ENCODE peak calls at places on chromosome 7, in five cellular contexts. One of them, this sample, is unnamed.

GRCh38 chr7:17236603-17237002 is 61.8 kb upstream of the AHR start:
- DNase-seq in Karpas-422: no peak
- DNase-seq in IMR-90: peak; percentile 32
- DNase-seq in breast epithelium: no peak
- DNase-seq in pancreas: no peak
- DNase-seq in this sample: no peak

GRCh38 chr7:128858380-128859231 is 4.0 kb upstream of the ATP6V1F start:
- DNase-seq in Karpas-422: no peak
- DNase-seq in IMR-90: no peak
- DNase-seq in breast epithelium: no peak
- DNase-seq in pancreas: no peak
- DNase-seq in this sample: no peak

GRCh38 chr7:41916450-41916927 is 213.6 kb upstream of the INHBA start:
- DNase-seq in Karpas-422: no peak
- DNase-seq in IMR-90: peak; percentile 99
- DNase-seq in breast epithelium: no peak
- DNase-seq in pancreas: no peak
- DNase-seq in this sample: no peak

GRCh38 chr7:45217358-45217757 is 59.8 kb downstream of the RAMP3 start:
- DNase-seq in Karpas-422: no peak
- DNase-seq in IMR-90: no peak
- DNase-seq in breast epithelium: no peak
- DNase-seq in pancreas: no peak
- DNase-seq in this sample: no peak

GRCh38 chr7:153297141-153297540 is 537.6 kb downstream of the ACTR3B start:
- DNase-seq in Karpas-422: no peak
- DNase-seq in IMR-90: no peak
- DNase-seq in breast epithelium: no peak
- DNase-seq in pancreas: no peak
- DNase-seq in this sample: no peak

GRCh38 chr7:97819161-97819560 is 53.0 kb downstream of the ASNS start:
- DNase-seq in Karpas-422: no peak
- DNase-seq in IMR-90: no peak
- DNase-seq in breast epithelium: no peak
- DNase-seq in pancreas: no peak
- DNase-seq in this sample: no peak

GRCh38 chr7:31688990-31689389 is 2.0 kb downstream of the PPP1R17 start:
- DNase-seq in Karpas-422: no peak
- DNase-seq in IMR-90: no peak
- DNase-seq in breast epithelium: no peak
- DNase-seq in pancreas: no peak
- DNase-seq in this sample: no peak

GRCh38 chr7:25238056-25238745 is 9.9 kb upstream of the NPVF start:
- DNase-seq in Karpas-422: no peak
- DNase-seq in IMR-90: no peak
- DNase-seq in breast epithelium: no peak
- DNase-seq in pancreas: no peak
- DNase-seq in this sample: no peak

GRCh38 chr7:143882611-143883078 is 19.3 kb downstream of the TCAF1 start:
- DNase-seq in Karpas-422: no peak
- DNase-seq in IMR-90: peak; percentile 56
- DNase-seq in breast epithelium: peak; percentile 65
- DNase-seq in pancreas: peak; percentile 67
- DNase-seq in this sample: no peak

GRCh38 chr7:138625849-138626230 is 75.3 kb downstream of the SVOPL start:
- DNase-seq in Karpas-422: no peak
- DNase-seq in IMR-90: no peak
- DNase-seq in breast epithelium: no peak
- DNase-seq in pancreas: no peak
- DNase-seq in this sample: peak; percentile 34

GRCh38 chr7:79425665-79426064 is 27.8 kb downstream of the MAGI2 start:
- DNase-seq in Karpas-422: no peak
- DNase-seq in IMR-90: no peak
- DNase-seq in breast epithelium: no peak
- DNase-seq in pancreas: no peak
- DNase-seq in this sample: no peak

GRCh38 chr7:155298288-155298833 is 683 bp downstream of the INSIG1 start:
- DNase-seq in Karpas-422: no peak
- DNase-seq in IMR-90: no peak
- DNase-seq in breast epithelium: no peak
- DNase-seq in pancreas: no peak
- DNase-seq in this sample: peak; percentile 13

GRCh38 chr7:152366662-152367061 is 69.1 kb downstream of the KMT2C start:
- DNase-seq in Karpas-422: no peak
- DNase-seq in IMR-90: no peak
- DNase-seq in breast epithelium: no peak
- DNase-seq in pancreas: peak; percentile 59
- DNase-seq in this sample: no peak

GRCh38 chr7:83821866-83822265 is 172.9 kb upstream of the SEMA3E start:
- DNase-seq in Karpas-422: no peak
- DNase-seq in IMR-90: no peak
- DNase-seq in breast epithelium: no peak
- DNase-seq in pancreas: no peak
- DNase-seq in this sample: no peak

GRCh38 chr7:99106411-99106810 is 37.5 kb downstream of the SMURF1 start:
- DNase-seq in Karpas-422: no peak
- DNase-seq in IMR-90: no peak
- DNase-seq in breast epithelium: no peak
- DNase-seq in pancreas: no peak
- DNase-seq in this sample: no peak

GRCh38 chr7:36021917-36022550 is 131.0 kb upstream of the EEPD1 start:
- DNase-seq in Karpas-422: no peak
- DNase-seq in IMR-90: no peak
- DNase-seq in breast epithelium: no peak
- DNase-seq in pancreas: no peak
- DNase-seq in this sample: no peak

GRCh38 chr7:151822541-151823181 is 54.3 kb downstream of the PRKAG2 start:
- DNase-seq in Karpas-422: no peak
- DNase-seq in IMR-90: no peak
- DNase-seq in breast epithelium: no peak
- DNase-seq in pancreas: peak; percentile 65
- DNase-seq in this sample: no peak

GRCh38 chr7:137771679-137772078 is 75.1 kb downstream of the DGKI start:
- DNase-seq in Karpas-422: no peak
- DNase-seq in IMR-90: peak; percentile 87
- DNase-seq in breast epithelium: no peak
- DNase-seq in pancreas: no peak
- DNase-seq in this sample: no peak

GRCh38 chr7:30117886-30118285 is 16.9 kb upstream of the MTURN start:
- DNase-seq in Karpas-422: no peak
- DNase-seq in IMR-90: no peak
- DNase-seq in breast epithelium: no peak
- DNase-seq in pancreas: no peak
- DNase-seq in this sample: no peak

GRCh38 chr7:66178258-66178657 is 26.9 kb upstream of the TPST1 start:
- DNase-seq in Karpas-422: no peak
- DNase-seq in IMR-90: no peak
- DNase-seq in breast epithelium: no peak
- DNase-seq in pancreas: no peak
- DNase-seq in this sample: no peak

GRCh38 chr7:45684910-45685618 is 110.9 kb downstream of the ADCY1 start:
- DNase-seq in Karpas-422: no peak
- DNase-seq in IMR-90: no peak
- DNase-seq in breast epithelium: peak; percentile 28
- DNase-seq in pancreas: peak; percentile 44
- DNase-seq in this sample: no peak

GRCh38 chr7:142880886-142881505 is 4.5 kb downstream of the TRPV6 start:
- DNase-seq in Karpas-422: peak; percentile 81
- DNase-seq in IMR-90: peak; percentile 1
- DNase-seq in breast epithelium: no peak
- DNase-seq in pancreas: peak; percentile 51
- DNase-seq in this sample: peak; percentile 29

GRCh38 chr7:22597845-22598244 is 97.9 kb upstream of the STEAP1B start:
- DNase-seq in Karpas-422: no peak
- DNase-seq in IMR-90: peak; percentile 90
- DNase-seq in breast epithelium: no peak
- DNase-seq in pancreas: no peak
- DNase-seq in this sample: no peak

GRCh38 chr7:8035190-8035589 is 66.6 kb downstream of the GLCCI1 start:
- DNase-seq in Karpas-422: no peak
- DNase-seq in IMR-90: no peak
- DNase-seq in breast epithelium: no peak
- DNase-seq in pancreas: no peak
- DNase-seq in this sample: no peak

GRCh38 chr7:91050677-91051076 is 213.6 kb upstream of the FZD1 start:
- DNase-seq in Karpas-422: no peak
- DNase-seq in IMR-90: no peak
- DNase-seq in breast epithelium: no peak
- DNase-seq in pancreas: no peak
- DNase-seq in this sample: no peak

GRCh38 chr7:21538936-21539335 is 3.9 kb upstream of the DNAH11 start:
- DNase-seq in Karpas-422: no peak
- DNase-seq in IMR-90: no peak
- DNase-seq in breast epithelium: no peak
- DNase-seq in pancreas: no peak
- DNase-seq in this sample: no peak

GRCh38 chr7:44386139-44386913 is 60.9 kb upstream of the CAMK2B start:
- DNase-seq in Karpas-422: no peak
- DNase-seq in IMR-90: peak; percentile 24
- DNase-seq in breast epithelium: no peak
- DNase-seq in pancreas: no peak
- DNase-seq in this sample: no peak

GRCh38 chr7:46024263-46024916 is 103.3 kb upstream of the IGFBP3 start:
- DNase-seq in Karpas-422: no peak
- DNase-seq in IMR-90: no peak
- DNase-seq in breast epithelium: no peak
- DNase-seq in pancreas: no peak
- DNase-seq in this sample: no peak

GRCh38 chr7:122552769-122553168 is 146.1 kb downstream of the RNF133 start:
- DNase-seq in Karpas-422: no peak
- DNase-seq in IMR-90: no peak
- DNase-seq in breast epithelium: no peak
- DNase-seq in pancreas: no peak
- DNase-seq in this sample: no peak

GRCh38 chr7:2953099-2953498 is 90.6 kb downstream of the CARD11 start:
- DNase-seq in Karpas-422: no peak
- DNase-seq in IMR-90: no peak
- DNase-seq in breast epithelium: no peak
- DNase-seq in pancreas: no peak
- DNase-seq in this sample: no peak

DNA sequence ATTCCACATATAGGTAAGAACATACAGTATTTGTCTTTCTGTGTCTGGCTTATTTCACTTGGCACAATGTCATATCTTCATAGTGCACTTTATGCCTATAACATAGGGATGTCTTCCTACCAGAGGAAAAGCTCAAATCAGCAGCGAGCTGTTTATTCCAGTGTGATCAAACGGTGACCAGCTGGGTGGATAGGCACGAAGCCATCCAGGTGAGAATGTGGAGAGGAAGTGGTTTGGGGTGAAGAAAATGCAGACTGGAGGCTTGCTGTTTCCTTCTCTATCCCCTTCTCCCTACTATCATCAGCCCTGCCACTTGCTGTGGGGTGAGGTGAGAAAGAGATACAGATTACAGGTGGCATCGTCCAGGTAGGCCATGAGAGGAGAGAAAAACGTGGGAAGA is 52.4 kb downstream of the CHCHD3 start:
- DNase-seq in Karpas-422: no peak
- DNase-seq in IMR-90: no peak
- DNase-seq in breast epithelium: no peak
- DNase-seq in pancreas: no peak
- DNase-seq in this sample: no peak
- H3K4me3 ChIP-seq in Karpas-422: no peak overlapping the region
- H3K4me3 ChIP-seq in IMR-90: no peak overlapping the region
- H3K4me3 ChIP-seq in breast epithelium: no peak overlapping the region
- H3K4me3 ChIP-seq in pancreas: no peak overlapping the region
- H3K4me3 ChIP-seq in this sample: no peak overlapping the region

DNA sequence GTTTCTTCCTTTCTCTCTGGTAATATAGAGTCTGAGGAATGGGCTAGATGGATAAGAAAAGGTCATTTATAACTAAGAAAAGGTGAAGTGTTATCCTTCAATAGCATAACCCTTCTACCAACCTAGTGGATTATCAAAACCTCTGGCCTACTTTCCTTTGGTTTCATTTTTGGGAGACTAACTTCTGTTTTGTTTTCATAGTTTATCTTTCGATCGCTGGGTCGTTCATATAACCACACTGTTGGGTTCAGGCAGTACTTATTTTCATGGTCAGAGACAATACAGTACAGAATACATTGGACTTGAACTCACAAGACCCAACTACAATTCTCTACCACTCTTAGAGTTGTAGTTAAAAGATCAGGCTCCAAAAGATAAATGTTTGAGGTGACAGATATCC is 86.5 kb downstream of the UBE2H start:
- DNase-seq in Karpas-422: no peak
- DNase-seq in IMR-90: no peak
- DNase-seq in breast epithelium: no peak
- DNase-seq in pancreas: no peak
- DNase-seq in this sample: no peak
- H3K4me1 ChIP-seq in Karpas-422: peaks cover 39% of the 10 kb centered on the region
- H3K4me1 ChIP-seq in IMR-90: peaks cover 25% of the 10 kb centered on the region
- H3K4me1 ChIP-seq in breast epithelium: peaks cover 5% of the 10 kb centered on the region
- H3K4me1 ChIP-seq in pancreas: peaks cover 55% of the 10 kb centered on the region
- H3K4me1 ChIP-seq in this sample: peaks cover 27% of the 10 kb centered on the region

DNA sequence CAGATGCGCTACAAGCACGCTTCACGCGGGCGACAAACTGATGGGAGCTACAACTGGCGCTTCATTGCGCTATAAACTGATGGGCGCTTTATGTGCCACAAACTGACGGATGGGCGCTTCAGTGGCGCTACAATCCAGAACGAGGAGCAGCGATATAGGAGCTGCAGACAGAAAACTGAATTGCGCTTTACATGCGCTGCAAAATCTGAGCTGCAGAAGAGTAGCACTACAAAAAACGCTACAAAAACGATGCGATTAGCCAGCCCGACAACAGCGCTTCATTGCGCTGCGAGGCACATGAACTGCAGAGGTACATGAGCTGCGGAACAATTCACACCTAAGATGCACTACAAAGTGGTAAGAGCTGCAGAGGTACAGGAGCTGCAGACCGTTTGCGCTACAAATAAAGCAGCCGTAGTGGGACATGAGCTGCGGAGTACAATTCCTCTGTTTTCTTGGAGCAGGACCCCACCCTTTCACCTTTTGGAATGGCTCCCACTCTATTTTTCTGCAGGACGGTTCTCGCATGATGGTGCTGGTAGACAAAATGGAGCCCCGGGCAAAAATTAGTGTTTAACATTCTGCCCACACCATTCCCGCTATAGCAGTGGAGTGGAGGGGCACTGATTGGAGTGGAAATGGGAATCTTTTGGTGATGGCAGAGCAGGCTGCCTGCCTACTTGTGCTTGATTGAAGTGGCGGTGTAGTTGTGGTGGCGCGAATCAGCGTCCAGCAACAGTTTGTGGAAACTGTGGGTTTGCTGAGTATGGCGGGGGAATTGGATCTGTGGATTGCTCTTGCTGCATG is 1.2 kb upstream of the SGCE start:
- DNase-seq in Karpas-422: peak; percentile 83
- DNase-seq in IMR-90: peak; percentile 40
- DNase-seq in breast epithelium: no peak
- DNase-seq in pancreas: no peak
- DNase-seq in this sample: no peak
- H3K27ac ChIP-seq in Karpas-422: peak overlapping the region; percentile 67
- H3K27ac ChIP-seq in IMR-90: no peak overlapping the region
- H3K27ac ChIP-seq in breast epithelium: no peak overlapping the region
- H3K27ac ChIP-seq in pancreas: no peak overlapping the region
- H3K27ac ChIP-seq in this sample: no peak overlapping the region

GRCh38 chr7:159016591-159016990 is 128.1 kb downstream of the VIPR2 start:
- DNase-seq in Karpas-422: no peak
- DNase-seq in IMR-90: no peak
- DNase-seq in breast epithelium: no peak
- DNase-seq in pancreas: peak; percentile 21
- DNase-seq in this sample: no peak
- H3K4me3 ChIP-seq in Karpas-422: no peak overlapping the region
- H3K4me3 ChIP-seq in IMR-90: no peak overlapping the region
- H3K4me3 ChIP-seq in breast epithelium: no peak overlapping the region
- H3K4me3 ChIP-seq in pancreas: no peak overlapping the region
- H3K4me3 ChIP-seq in this sample: no peak overlapping the region

GRCh38 chr7:54961391-54961790 is 57.4 kb upstream of the EGFR start:
- DNase-seq in Karpas-422: no peak
- DNase-seq in IMR-90: no peak
- DNase-seq in breast epithelium: no peak
- DNase-seq in pancreas: no peak
- DNase-seq in this sample: no peak
- H3K4me1 ChIP-seq in Karpas-422: no peaks in the 10 kb centered on the region
- H3K4me1 ChIP-seq in IMR-90: no peaks in the 10 kb centered on the region
- H3K4me1 ChIP-seq in breast epithelium: no peaks in the 10 kb centered on the region
- H3K4me1 ChIP-seq in pancreas: no peaks in the 10 kb centered on the region
- H3K4me1 ChIP-seq in this sample: no peaks in the 10 kb centered on the region

This sample was measured in CD8-positive, alpha-beta memory T cell.